ENCODE peak calls at places on chromosomes 2 and 18, in ten cellular contexts. O is activated effector memory CD4-positive, alpha-beta T cell treated with Interleukin-2 at 50 U/mL for 16 hours; Y is left kidney; W is activated T-cell treated with anti-CD3 and anti-CD28 coated beads, Interleukin-2, amount 50 U/mL, for 4 hours; N is EH; I is adipocyte; K is stimulated activated CD4-positive, alpha-beta T cell treated with anti-CD3 and anti-CD28 coated beads, Interleukin-1b, Interleukin-23, amount 100 ng/mL, for 24 hours; C is naive thymus-derived CD4-positive, alpha-beta T cell; B is AG09309; X is stimulated activated effector memory CD8-positive, alpha-beta T cell treated with anti-CD3 and anti-CD28 coated beads, Interleukin-12 subunit alpha, Interleukin-12 subunit beta, amount 100 ng/mL, for 72 hours. U is an unnamed sample.

GRCh38 chr2:37625781-37626548 is 45.5 kb downstream of the CDC42EP3 start:
- DNase-seq in Y (peak; percentile 30), K (peak; percentile 35), N (no peak), W (peak; percentile 54), X (peak; percentile 75), C (peak; percentile 68), B (no peak), O (peak; percentile 64), I (no peak), U (peak; percentile 59)

GRCh38 chr2:182716665-182716990 is 571 bp downstream of the DNAJC10 start:
- DNase-seq in K (no peak), O (no peak), Y (no peak), C (no peak), X (no peak), I (no peak), B (no peak), W (no peak), N (no peak), U (no peak)

GRCh38 chr2:197599285-197599965 is 76.0 kb downstream of the RFTN2 start:
- DNase-seq in I (peak; percentile 19), B (no peak), Y (no peak), K (no peak), C (peak; percentile 55), X (no peak), N (peak; percentile 33), W (peak; percentile 11), O (no peak), U (no peak)

GRCh38 chr2:219168526-219168925 is 1.3 kb downstream of the SLC23A3 start:
- DNase-seq in O (no peak), K (no peak), N (no peak), X (no peak), Y (no peak), C (no peak), W (no peak), I (no peak), B (no peak), U (no peak)

GRCh38 chr2:11166476-11166875 is 11.2 kb downstream of the SLC66A3 start:
- DNase-seq in Y (no peak), W (no peak), K (no peak), I (no peak), O (no peak), N (no peak), B (no peak), X (peak; percentile 22), C (no peak), U (no peak)

GRCh38 chr18:62585274-62586147 is 62.7 kb downstream of the ZCCHC2 start:
- DNase-seq in I (no peak), X (peak; percentile 72), Y (no peak), N (no peak), C (no peak), K (peak; percentile 35), O (peak; percentile 10), W (peak; percentile 33), B (no peak), U (no peak)

GRCh38 chr18:36315736-36316135 is 18.2 kb downstream of the FHOD3 start:
- DNase-seq in O (no peak), B (no peak), W (no peak), X (no peak), N (peak; percentile 49), K (no peak), I (peak; percentile 82), C (no peak), Y (no peak), U (no peak)

GRCh38 chr2:45293182-45293581 is 283.9 kb upstream of the SIX2 start:
- DNase-seq in W (no peak), K (no peak), X (no peak), C (no peak), I (peak; percentile 52), N (peak; percentile 73), Y (peak; percentile 44), O (no peak), B (peak; percentile 27), U (no peak)

GRCh38 chr2:86441789-86442641 is 844 bp downstream of the KDM3A start:
- DNase-seq in I (peak; percentile 74), K (peak; percentile 51), Y (peak; percentile 80), X (peak; percentile 81), W (peak; percentile 60), B (no peak), O (peak; percentile 64), C (peak; percentile 77), N (peak; percentile 73), U (peak; percentile 50)

GRCh38 chr2:85852979-85853498 is 35.8 kb downstream of the ST3GAL5 start:
- DNase-seq in K (peak; percentile 37), O (peak; percentile 63), I (no peak), C (peak; percentile 62), Y (no peak), X (peak; percentile 78), W (peak; percentile 54), B (no peak), N (peak; percentile 78), U (peak; percentile 87)

GRCh38 chr18:55779461-55779710 is 191.4 kb upstream of the TCF4 start:
- DNase-seq in C (no peak), K (no peak), N (peak; percentile 64), I (no peak), W (no peak), Y (no peak), O (no peak), B (no peak), X (no peak), U (no peak)

GRCh38 chr2:179729961-179730360 is 131.5 kb downstream of the ZNF385B start:
- DNase-seq in I (no peak), X (no peak), C (no peak), B (no peak), Y (no peak), K (no peak), N (no peak), O (no peak), W (no peak), U (no peak)

GRCh38 chr2:240259201-240259923 is 118.9 kb upstream of the OTOS start:
- DNase-seq in O (no peak), B (no peak), K (no peak), C (no peak), Y (no peak), I (no peak), W (no peak), N (no peak), X (no peak), U (no peak)

GRCh38 chr2:111910609-111911277 is 12.3 kb downstream of the MERTK start:
- DNase-seq in K (no peak), N (no peak), B (no peak), O (no peak), Y (no peak), X (no peak), C (no peak), W (no peak), I (no peak), U (no peak)

GRCh38 chr2:231394201-231395141 is 1.0 kb upstream of the B3GNT7 start:
- DNase-seq in I (no peak), C (no peak), N (no peak), W (no peak), O (no peak), X (no peak), Y (peak; percentile 67), B (no peak), K (no peak), U (no peak)

GRCh38 chr2:81194176-81194575 is 889.6 kb upstream of the LRRTM1 start:
- DNase-seq in C (no peak), X (no peak), I (no peak), O (no peak), W (no peak), N (no peak), Y (no peak), K (no peak), B (no peak), U (no peak)

GRCh38 chr18:49878567-49878966 is 65.2 kb upstream of the ACAA2 start:
- DNase-seq in C (no peak), B (no peak), N (peak; percentile 58), W (no peak), O (no peak), I (no peak), Y (no peak), X (no peak), K (no peak), U (no peak)

GRCh38 chr2:144519934-144520717 is at the start of gene ZEB2:
- DNase-seq in Y (peak; percentile 92), W (no peak), B (peak; percentile 72), C (no peak), O (no peak), K (no peak), X (peak; percentile 74), N (peak; percentile 91), I (peak; percentile 94), U (no peak)

GRCh38 chr2:226797989-226798421 is 1.6 kb downstream of the IRS1 start:
- DNase-seq in X (no peak), K (no peak), B (no peak), W (no peak), I (peak; percentile 25), N (no peak), Y (no peak), C (no peak), O (no peak), U (no peak)

GRCh38 chr2:79529636-79530035 is 16.8 kb downstream of the CTNNA2 start:
- DNase-seq in X (no peak), I (no peak), K (no peak), W (no peak), C (no peak), N (no peak), O (no peak), Y (no peak), B (no peak), U (no peak)

U was measured in central memory CD8-positive, alpha-beta T cell.